ENCODE peak calls at places on chromosomes 4 and X, in six cellular contexts. Y is neuronal stem cell, O is IMR-90, N is H9, W is H1, J is mesenchymal stem cell. L is an unnamed sample.

GRCh38 chr4:71538528-71538927 is 199.7 kb downstream of the SLC4A4 start:
- DNase-seq in Y (no peak), O (no peak), N (no peak), W (no peak), J (peak), L (no peak)

GRCh38 chr4:3321295-3321889 is 28.6 kb downstream of the RGS12 start:
- DNase-seq in Y (no peak), O (no peak), N (no peak), W (no peak), J (no peak), L (no peak)

GRCh38 chrX:10677490-10677889 is 57.1 kb upstream of the MID1 start:
- DNase-seq in Y (no peak), O (no peak), N (no peak), W (no peak), J (no peak), L (peak)

GRCh38 chr4:116180056-116180690 is 905.2 kb downstream of the TRAM1L1 start:
- DNase-seq in Y (peak), O (no peak), N (no peak), W (no peak), J (peak), L (peak)

GRCh38 chr4:88752754-88753153 is 55.1 kb upstream of the NAP1L5 start:
- DNase-seq in Y (no peak), O (no peak), N (no peak), W (no peak), J (no peak), L (no peak)

GRCh38 chr4:76673361-76673760 is 224.6 kb downstream of the SOWAHB start:
- DNase-seq in Y (no peak), O (no peak), N (no peak), W (no peak), J (no peak), L (no peak)

GRCh38 chrX:130869239-130869638 is 33.8 kb downstream of the ENOX2 start:
- DNase-seq in Y (no peak), O (no peak), N (no peak), W (no peak), J (no peak), L (no peak)

GRCh38 chr4:178395798-178396197 is 953.6 kb upstream of the AGA start:
- DNase-seq in Y (no peak), O (no peak), N (peak), W (no peak), J (no peak), L (peak)

GRCh38 chr4:146243883-146244277 is 29.5 kb downstream of the REELD1 start:
- DNase-seq in Y (no peak), O (no peak), N (no peak), W (no peak), J (no peak), L (no peak)

GRCh38 chr4:152778656-152779512 is 646 bp downstream of the TIGD4 start:
- DNase-seq in Y (no peak), O (peak), N (no peak), W (no peak), J (no peak), L (no peak)

GRCh38 chrX:97290199-97290598 is 406.5 kb downstream of the RPA4 start:
- DNase-seq in Y (no peak), O (no peak), N (peak), W (no peak), J (no peak), L (peak)

GRCh38 chrX:24767557-24767956 is 73.8 kb downstream of the POLA1 start:
- DNase-seq in Y (no peak), O (peak), N (no peak), W (no peak), J (peak), L (no peak)

GRCh38 chrX:41441934-41442823 is 5.0 kb upstream of the NYX start:
- DNase-seq in Y (peak), O (peak), N (peak), W (peak), J (peak), L (peak)

DNA sequence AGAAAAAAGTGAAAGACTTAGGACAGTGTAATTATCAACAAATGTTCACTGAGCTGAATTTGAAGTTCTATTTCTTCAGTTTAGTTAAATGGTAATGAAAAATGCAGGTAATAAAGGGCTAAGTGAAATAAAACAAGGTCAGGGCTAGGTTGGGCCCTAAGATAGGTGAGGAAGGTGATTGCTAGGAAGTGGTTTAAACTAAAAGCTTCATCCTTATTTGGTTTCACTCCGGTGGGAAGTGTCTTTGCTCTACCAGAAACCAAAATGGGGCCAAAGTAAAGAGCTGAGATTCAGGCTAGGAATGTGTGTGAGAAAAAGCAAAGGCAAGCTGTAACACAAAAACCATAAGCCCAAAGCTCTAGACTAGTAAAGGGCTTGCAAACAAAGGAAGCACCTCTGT is 31.0 kb downstream of the TAB3 start:
- DNase-seq in Y (no peak), O (no peak), N (no peak), W (no peak), J (no peak), L (no peak)
- H2BK15ac ChIP-seq in Y (no peak), O (no peak), N (no peak), W (no peak), J (no peak), L (no peak)

GRCh38 chr4:100842856-100843255 is 325.0 kb upstream of the EMCN start:
- DNase-seq in Y (no peak), O (no peak), N (no peak), W (no peak), J (peak), L (no peak)

GRCh38 chr4:100848865-100849264 is 331.0 kb upstream of the EMCN start:
- DNase-seq in Y (no peak), O (no peak), N (peak), W (no peak), J (no peak), L (peak)

GRCh38 chr4:100841911-100842310 is 324.1 kb upstream of the EMCN start:
- DNase-seq in Y (no peak), O (no peak), N (no peak), W (no peak), J (peak), L (no peak)

GRCh38 chr4:100839712-100840111 is 321.9 kb upstream of the EMCN start:
- DNase-seq in Y (no peak), O (no peak), N (no peak), W (no peak), J (no peak), L (no peak)

GRCh38 chr4:100843897-100844296 is 326.1 kb upstream of the EMCN start:
- DNase-seq in Y (no peak), O (no peak), N (no peak), W (no peak), J (no peak), L (no peak)
- H2BK15ac ChIP-seq in Y (no peak), O (no peak), N (no peak), W (no peak), J (no peak), L (no peak)

GRCh38 chr4:182807841-182808548 is 109.2 kb downstream of the DCTD start:
- DNase-seq in Y (no peak), O (no peak), N (peak), W (peak), J (no peak), L (peak)
- H2BK15ac ChIP-seq in Y (peak), O (no peak), N (no peak), W (peak), J (no peak), L (no peak)

DNA sequence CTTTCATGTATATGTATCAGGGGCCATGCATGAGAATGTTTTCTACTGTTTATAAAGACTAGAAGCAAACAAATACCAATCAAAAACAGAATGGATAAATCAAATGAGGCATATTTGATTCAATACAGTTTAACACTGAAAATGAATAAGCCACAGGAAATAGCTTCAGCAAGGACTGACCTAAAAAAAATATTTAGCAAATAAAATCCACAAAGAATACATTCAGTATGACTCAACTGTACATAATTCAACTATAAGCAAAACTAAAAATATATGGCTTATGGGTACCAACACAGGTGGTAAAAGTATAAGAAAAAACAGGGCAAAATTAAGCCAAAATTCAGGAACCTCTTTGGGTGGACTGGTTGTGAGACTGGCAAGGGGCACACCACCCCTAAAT is 112.9 kb downstream of the KCNIP4 start:
- DNase-seq in Y (no peak), O (no peak), N (no peak), W (no peak), J (no peak), L (no peak)
- H2BK15ac ChIP-seq in Y (no peak), O (no peak), N (no peak), W (no peak), J (no peak), L (no peak)

GRCh38 chr4:122826596-122827257 is at the start of gene FGF2:
- DNase-seq in Y (peak), O (peak), N (peak), W (peak), J (peak), L (peak)
- H2BK15ac ChIP-seq in Y (peak), O (peak), N (peak), W (no peak), J (peak), L (peak)

GRCh38 chr4:67014592-67014991 is 530.7 kb downstream of the CENPC start:
- DNase-seq in Y (no peak), O (no peak), N (no peak), W (no peak), J (no peak), L (peak)
- H2BK15ac ChIP-seq in Y (no peak), O (no peak), N (no peak), W (no peak), J (no peak), L (no peak)

GRCh38 chr4:110352670-110353442 is 123.1 kb upstream of the ENPEP start:
- DNase-seq in Y (no peak), O (no peak), N (no peak), W (no peak), J (no peak), L (no peak)
- H2BK15ac ChIP-seq in Y (no peak), O (no peak), N (no peak), W (no peak), J (no peak), L (no peak)

GRCh38 chr4:69875576-69875975 is 15.6 kb upstream of the SULT1E1 start:
- DNase-seq in Y (no peak), O (no peak), N (no peak), W (no peak), J (no peak), L (no peak)

GRCh38 chr4:69875986-69876542 is 16.1 kb upstream of the SULT1E1 start:
- DNase-seq in Y (no peak), O (no peak), N (no peak), W (no peak), J (no peak), L (no peak)

GRCh38 chr4:69874507-69874906 is 14.6 kb upstream of the SULT1E1 start:
- DNase-seq in Y (no peak), O (no peak), N (no peak), W (no peak), J (no peak), L (no peak)

GRCh38 chr4:69881173-69881773 is 21.3 kb upstream of the SULT1E1 start:
- DNase-seq in Y (peak), O (peak), N (peak), W (no peak), J (peak), L (peak)

DNA sequence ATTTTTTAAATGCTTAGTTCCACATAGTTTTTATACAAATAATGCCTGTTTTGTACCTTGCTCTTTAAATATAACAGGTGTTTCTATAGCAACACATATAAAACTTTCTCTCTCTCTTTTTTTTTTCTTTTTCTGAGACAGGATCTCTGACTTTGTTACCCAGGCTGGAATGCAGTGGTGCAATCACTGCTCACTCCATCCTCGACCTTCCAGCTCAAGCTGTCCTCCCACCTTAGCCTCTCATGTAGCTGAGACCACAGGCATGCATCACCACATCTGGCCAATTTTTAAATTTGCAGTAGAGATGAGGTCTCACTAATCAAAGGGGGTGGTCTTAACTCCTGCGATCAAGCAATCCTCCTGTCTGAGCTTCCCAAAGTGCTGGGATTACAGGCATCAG is 18.3 kb upstream of the SULT1E1 start:
- DNase-seq in Y (no peak), O (no peak), N (no peak), W (no peak), J (no peak), L (no peak)
- H2BK15ac ChIP-seq in Y (no peak), O (no peak), N (no peak), W (no peak), J (no peak), L (no peak)

L was measured in mesendoderm.